ENCODE peak calls at places on chromosomes 12 and 14, in five cellular contexts. G is endothelial cell, E is Calu3, J is fibroblast of pulmonary artery, R is omental fat pad. N is an unnamed sample.

GRCh38 chr12:116710367-116710766 is 27.5 kb downstream of the SPRING1 start:
- DNase-seq in G (no peak), E (no peak), J (no peak), R (no peak), N (no peak)

GRCh38 chr12:70876952-70877351 is 43.6 kb downstream of the PTPRR start:
- DNase-seq in G (no peak), E (no peak), J (peak), R (no peak), N (no peak)

GRCh38 chr14:62307844-62308243 is 545.6 kb downstream of the SNAPC1 start:
- DNase-seq in G (no peak), E (no peak), J (no peak), R (no peak), N (no peak)

GRCh38 chr12:24845615-24846014 is 103.3 kb downstream of the BCAT1 start:
- DNase-seq in G (no peak), E (no peak), J (no peak), R (no peak), N (no peak)

GRCh38 chr12:58420496-58420895 is 479.1 kb downstream of the ATP23 start:
- DNase-seq in G (no peak), E (no peak), J (no peak), R (no peak), N (no peak)

GRCh38 chr12:106289196-106289681 is 13.3 kb upstream of the TCP11L2 start:
- DNase-seq in G (no peak), E (no peak), J (no peak), R (no peak), N (no peak)

GRCh38 chr14:65495196-65495595 is 82.7 kb downstream of the FUT8 start:
- DNase-seq in G (no peak), E (no peak), J (peak), R (no peak), N (no peak)

GRCh38 chr12:110002691-110003515 is 3.7 kb downstream of the ANKRD13A start:
- DNase-seq in G (no peak), E (no peak), J (no peak), R (no peak), N (no peak)

GRCh38 chr14:91924871-91925726 is 22.4 kb downstream of the FBLN5 start:
- DNase-seq in G (no peak), E (no peak), J (peak), R (no peak), N (no peak)

GRCh38 chr14:96351986-96352385 is 11.2 kb downstream of the ATG2B start:
- DNase-seq in G (no peak), E (no peak), J (no peak), R (no peak), N (no peak)

GRCh38 chr12:57063991-57064725 is 14.2 kb upstream of the MYO1A start:
- DNase-seq in G (no peak), E (no peak), J (no peak), R (no peak), N (no peak)

GRCh38 chr12:96211989-96212388 is 17.8 kb downstream of the ELK3 start:
- DNase-seq in G (no peak), E (no peak), J (no peak), R (no peak), N (no peak)

GRCh38 chr14:61065671-61066070 is 84.6 kb downstream of the SLC38A6 start:
- DNase-seq in G (no peak), E (no peak), J (no peak), R (no peak), N (no peak)

GRCh38 chr14:61063461-61063860 is 82.4 kb downstream of the SLC38A6 start:
- DNase-seq in G (no peak), E (no peak), J (no peak), R (no peak), N (no peak)

GRCh38 chr14:61064866-61065265 is 83.8 kb downstream of the SLC38A6 start:
- DNase-seq in G (no peak), E (no peak), J (no peak), R (no peak), N (no peak)

GRCh38 chr14:61064210-61064609 is 83.2 kb downstream of the SLC38A6 start:
- DNase-seq in G (no peak), E (no peak), J (no peak), R (no peak), N (no peak)
- TF ChIP-seq CTCF in G (no peak), E (no peak), J (no peak), R (no peak), N (no peak)

DNA sequence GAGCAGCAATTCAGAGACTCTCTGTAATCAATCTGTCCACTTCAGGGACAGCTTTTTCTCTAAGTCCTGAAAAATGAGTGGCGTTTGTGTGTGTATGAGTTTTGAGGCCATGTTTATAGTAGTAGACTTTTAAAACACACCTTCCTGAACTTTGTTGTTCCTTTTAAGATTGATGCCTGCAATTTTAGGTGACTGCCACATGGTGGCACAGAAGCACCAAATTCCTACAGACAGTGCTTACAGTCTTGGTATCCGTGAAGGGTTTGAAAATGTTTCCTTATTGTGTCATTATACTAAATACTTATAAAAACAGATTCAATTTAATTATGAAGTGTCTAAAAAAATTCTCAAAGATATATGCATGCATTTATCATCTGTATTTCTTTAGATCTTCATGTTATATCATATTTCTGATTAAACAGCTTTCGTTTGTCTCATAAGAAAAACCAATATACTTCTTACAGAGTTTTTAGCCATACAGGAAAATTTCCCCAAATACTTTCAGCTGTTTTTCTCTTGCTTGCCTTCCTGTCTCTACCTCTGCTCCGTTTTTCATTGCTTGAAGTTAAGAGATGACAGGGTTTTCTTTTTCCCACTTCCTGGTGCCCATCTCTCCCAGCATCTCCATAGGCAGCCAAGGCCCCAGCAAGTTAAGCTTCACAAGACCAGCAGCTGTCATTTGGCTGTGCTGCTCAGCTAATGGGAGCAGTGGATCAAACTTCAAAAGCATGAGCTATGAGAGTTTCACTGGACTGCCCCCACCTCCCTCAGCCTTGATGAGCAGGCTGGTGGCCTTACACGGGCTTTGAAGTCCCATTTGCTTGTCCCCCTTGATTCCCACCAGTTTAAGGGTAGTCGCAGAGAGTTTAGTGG is 259.6 kb downstream of the AKAP6 start:
- DNase-seq in G (peak), E (peak), J (peak), R (no peak), N (no peak)
- TF ChIP-seq CTCF in G (peak), E (peak), J (peak), R (no peak), N (peak)

GRCh38 chr12:93679308-93679933 is 2.2 kb downstream of the CRADD start:
- DNase-seq in G (no peak), E (no peak), J (no peak), R (no peak), N (no peak)

GRCh38 chr12:93674386-93674785 is 2.8 kb upstream of the CRADD start:
- DNase-seq in G (no peak), E (no peak), J (no peak), R (no peak), N (no peak)

GRCh38 chr12:93676408-93677194 is 574 bp upstream of the CRADD start:
- DNase-seq in G (no peak), E (no peak), J (no peak), R (no peak), N (no peak)

GRCh38 chr12:93678779-93679178 is 1.6 kb downstream of the CRADD start:
- DNase-seq in G (no peak), E (no peak), J (no peak), R (no peak), N (no peak)

GRCh38 chr12:93677195-93678064 is at the start of gene CRADD:
- DNase-seq in G (peak), E (peak), J (peak), R (peak), N (peak)
- TF ChIP-seq CTCF in G (no peak), E (no peak), J (no peak), R (no peak), N (no peak)

GRCh38 chr14:72472845-72473244 is 421.1 kb downstream of the DPF3 start:
- DNase-seq in G (no peak), E (no peak), J (peak), R (no peak), N (no peak)
- TF ChIP-seq CTCF in G (peak), E (no peak), J (no peak), R (no peak), N (peak)

DNA sequence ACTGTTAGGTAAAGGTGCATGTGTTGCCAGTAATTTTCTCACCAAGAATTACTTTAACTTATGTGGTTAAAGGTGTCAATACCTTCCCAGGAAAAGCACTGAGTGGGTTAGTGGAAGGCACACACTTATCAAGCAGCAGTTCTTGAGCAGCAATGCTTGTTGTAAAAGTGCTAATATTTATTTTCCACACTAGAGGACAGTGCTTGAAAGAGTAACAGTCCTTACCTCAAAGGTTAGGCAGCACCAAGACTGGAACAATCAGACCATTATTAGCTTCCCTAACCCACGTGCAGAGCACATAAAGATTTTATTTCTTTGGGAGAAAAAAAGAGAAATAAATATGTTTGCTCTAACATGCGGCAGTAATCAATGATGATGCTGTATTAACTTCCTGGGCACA is 48.8 kb upstream of the KRR1 start:
- DNase-seq in G (no peak), E (no peak), J (peak), R (no peak), N (no peak)
- TF ChIP-seq CTCF in G (no peak), E (no peak), J (peak), R (no peak), N (peak)